ENCODE peak calls at places on chromosomes 13 and 19, in five cellular contexts. One of them, this sample, is unnamed.

GRCh38 chr13:78334059-78334458 is 269.3 kb downstream of the POU4F1 start:
- DNase-seq in suprapubic skin: no peak
- DNase-seq in Peyer's patch: no peak
- DNase-seq in esophagus squamous epithelium: no peak
- DNase-seq in tibial nerve: no peak
- DNase-seq in this sample: no peak

GRCh38 chr13:28657784-28658538 is 969 bp upstream of the POMP start:
- DNase-seq in suprapubic skin: no peak
- DNase-seq in Peyer's patch: no peak
- DNase-seq in esophagus squamous epithelium: no peak
- DNase-seq in tibial nerve: no peak
- DNase-seq in this sample: no peak

GRCh38 chr13:51618626-51619025 is 34.4 kb downstream of the WDFY2 start:
- DNase-seq in suprapubic skin: no peak
- DNase-seq in Peyer's patch: no peak
- DNase-seq in esophagus squamous epithelium: no peak
- DNase-seq in tibial nerve: no peak
- DNase-seq in this sample: no peak

GRCh38 chr19:39796000-39796498 is 17.4 kb downstream of the LEUTX start:
- DNase-seq in suprapubic skin: no peak
- DNase-seq in Peyer's patch: no peak
- DNase-seq in esophagus squamous epithelium: no peak
- DNase-seq in tibial nerve: no peak
- DNase-seq in this sample: no peak

GRCh38 chr19:18386543-18387251 is 739 bp downstream of the GDF15 start:
- DNase-seq in suprapubic skin: no peak
- DNase-seq in Peyer's patch: no peak
- DNase-seq in esophagus squamous epithelium: no peak
- DNase-seq in tibial nerve: peak; percentile 54
- DNase-seq in this sample: peak; percentile 79

GRCh38 chr13:46129955-46130354 is 25.1 kb upstream of the CPB2 start:
- DNase-seq in suprapubic skin: no peak
- DNase-seq in Peyer's patch: no peak
- DNase-seq in esophagus squamous epithelium: no peak
- DNase-seq in tibial nerve: no peak
- DNase-seq in this sample: no peak

GRCh38 chr19:41323023-41323422 is 13.1 kb downstream of the CCDC97 start:
- DNase-seq in suprapubic skin: no peak
- DNase-seq in Peyer's patch: no peak
- DNase-seq in esophagus squamous epithelium: no peak
- DNase-seq in tibial nerve: no peak
- DNase-seq in this sample: peak; percentile 33

GRCh38 chr13:98026457-98026857 is 73.0 kb downstream of the IPO5 start:
- DNase-seq in suprapubic skin: no peak
- DNase-seq in Peyer's patch: no peak
- DNase-seq in esophagus squamous epithelium: no peak
- DNase-seq in tibial nerve: no peak
- DNase-seq in this sample: peak; percentile 81

GRCh38 chr13:42041017-42041683 is 7.3 kb upstream of the DGKH start:
- DNase-seq in suprapubic skin: no peak
- DNase-seq in Peyer's patch: peak; percentile 81
- DNase-seq in esophagus squamous epithelium: no peak
- DNase-seq in tibial nerve: peak; percentile 6
- DNase-seq in this sample: peak; percentile 70

GRCh38 chr13:42478531-42479156 is 95.3 kb upstream of the TNFSF11 start:
- DNase-seq in suprapubic skin: no peak
- DNase-seq in Peyer's patch: no peak
- DNase-seq in esophagus squamous epithelium: no peak
- DNase-seq in tibial nerve: no peak
- DNase-seq in this sample: no peak

GRCh38 chr13:107650081-107650701 is 565.1 kb downstream of the LIG4 start:
- DNase-seq in suprapubic skin: no peak
- DNase-seq in Peyer's patch: peak; percentile 58
- DNase-seq in esophagus squamous epithelium: no peak
- DNase-seq in tibial nerve: peak; percentile 33
- DNase-seq in this sample: peak; percentile 49

GRCh38 chr19:2251577-2252480 is 2.7 kb downstream of the AMH start:
- DNase-seq in suprapubic skin: no peak
- DNase-seq in Peyer's patch: no peak
- DNase-seq in esophagus squamous epithelium: no peak
- DNase-seq in tibial nerve: no peak
- DNase-seq in this sample: no peak
- H3K4me3 ChIP-seq in suprapubic skin: peak overlapping the region; percentile 37
- H3K4me3 ChIP-seq in Peyer's patch: peak overlapping the region; percentile 52
- H3K4me3 ChIP-seq in esophagus squamous epithelium: peak overlapping the region; percentile 26
- H3K4me3 ChIP-seq in tibial nerve: peak overlapping the region; percentile 25
- H3K4me3 ChIP-seq in this sample: no peak overlapping the region

GRCh38 chr19:32674959-32675719 is at the start of gene ANKRD27:
- DNase-seq in suprapubic skin: peak; percentile 99
- DNase-seq in Peyer's patch: peak; percentile 99
- DNase-seq in esophagus squamous epithelium: peak; percentile 91
- DNase-seq in tibial nerve: peak; percentile 97
- DNase-seq in this sample: peak; percentile 98

GRCh38 chr19:32673573-32673972 is 1.4 kb downstream of the ANKRD27 start:
- DNase-seq in suprapubic skin: no peak
- DNase-seq in Peyer's patch: no peak
- DNase-seq in esophagus squamous epithelium: no peak
- DNase-seq in tibial nerve: no peak
- DNase-seq in this sample: peak; percentile 37

GRCh38 chr19:32676186-32676894 is 692 bp downstream of the RGS9BP start:
- DNase-seq in suprapubic skin: no peak
- DNase-seq in Peyer's patch: peak; percentile 67
- DNase-seq in esophagus squamous epithelium: no peak
- DNase-seq in tibial nerve: no peak
- DNase-seq in this sample: no peak

GRCh38 chr19:32675720-32676185 is at the start of gene RGS9BP:
- DNase-seq in suprapubic skin: peak; percentile 92
- DNase-seq in Peyer's patch: peak; percentile 82
- DNase-seq in esophagus squamous epithelium: no peak
- DNase-seq in tibial nerve: peak; percentile 54
- DNase-seq in this sample: peak; percentile 85

GRCh38 chr19:32674153-32674958 is 624 bp downstream of the ANKRD27 start:
- DNase-seq in suprapubic skin: no peak
- DNase-seq in Peyer's patch: no peak
- DNase-seq in esophagus squamous epithelium: no peak
- DNase-seq in tibial nerve: no peak
- DNase-seq in this sample: no peak
- TF ChIP-seq POLR2A in suprapubic skin: no peak
- TF ChIP-seq POLR2A in Peyer's patch: no peak
- TF ChIP-seq POLR2A in esophagus squamous epithelium: no peak
- TF ChIP-seq POLR2A in tibial nerve: no peak
- TF ChIP-seq POLR2A in this sample: no peak

GRCh38 chr19:29714371-29714952 is 599 bp downstream of the C19orf12 start:
- DNase-seq in suprapubic skin: no peak
- DNase-seq in Peyer's patch: no peak
- DNase-seq in esophagus squamous epithelium: no peak
- DNase-seq in tibial nerve: no peak
- DNase-seq in this sample: no peak
- H3K4me1 ChIP-seq in suprapubic skin: peaks cover 31% of the 10 kb centered on the region
- H3K4me1 ChIP-seq in Peyer's patch: peaks cover 4% of the 10 kb centered on the region
- H3K4me1 ChIP-seq in esophagus squamous epithelium: peaks cover 23% of the 10 kb centered on the region
- H3K4me1 ChIP-seq in tibial nerve: peaks cover 29% of the 10 kb centered on the region
- H3K4me1 ChIP-seq in this sample: no peaks in the 10 kb centered on the region

DNA sequence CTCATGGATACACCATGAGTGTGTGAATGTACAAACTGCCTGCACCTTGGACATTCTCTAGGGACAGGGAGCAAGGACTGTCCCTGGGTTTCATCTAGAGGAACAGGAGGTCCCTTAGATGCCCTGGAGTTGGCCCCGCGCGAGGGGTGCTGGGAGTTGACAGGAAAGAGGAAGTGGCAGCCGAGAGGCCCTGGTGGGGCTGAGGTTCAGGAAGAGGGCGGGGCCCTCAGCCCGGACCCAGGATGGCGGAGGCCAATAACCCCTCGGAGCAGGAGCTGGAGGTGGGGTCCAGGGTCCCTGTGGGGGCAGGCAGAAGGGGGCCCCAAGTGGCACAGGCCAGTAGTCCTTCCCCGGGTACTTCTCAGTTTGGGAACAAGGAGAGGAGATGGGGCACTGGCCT is 6.9 kb downstream of the PKN1 start:
- DNase-seq in suprapubic skin: peak; percentile 91
- DNase-seq in Peyer's patch: peak; percentile 71
- DNase-seq in esophagus squamous epithelium: peak; percentile 61
- DNase-seq in tibial nerve: peak; percentile 55
- DNase-seq in this sample: peak; percentile 89
- H3K4me3 ChIP-seq in suprapubic skin: peak overlapping the region; percentile 32
- H3K4me3 ChIP-seq in Peyer's patch: peak overlapping the region; percentile 45
- H3K4me3 ChIP-seq in esophagus squamous epithelium: peak overlapping the region; percentile 38
- H3K4me3 ChIP-seq in tibial nerve: peak overlapping the region; percentile 33
- H3K4me3 ChIP-seq in this sample: no peak overlapping the region

DNA sequence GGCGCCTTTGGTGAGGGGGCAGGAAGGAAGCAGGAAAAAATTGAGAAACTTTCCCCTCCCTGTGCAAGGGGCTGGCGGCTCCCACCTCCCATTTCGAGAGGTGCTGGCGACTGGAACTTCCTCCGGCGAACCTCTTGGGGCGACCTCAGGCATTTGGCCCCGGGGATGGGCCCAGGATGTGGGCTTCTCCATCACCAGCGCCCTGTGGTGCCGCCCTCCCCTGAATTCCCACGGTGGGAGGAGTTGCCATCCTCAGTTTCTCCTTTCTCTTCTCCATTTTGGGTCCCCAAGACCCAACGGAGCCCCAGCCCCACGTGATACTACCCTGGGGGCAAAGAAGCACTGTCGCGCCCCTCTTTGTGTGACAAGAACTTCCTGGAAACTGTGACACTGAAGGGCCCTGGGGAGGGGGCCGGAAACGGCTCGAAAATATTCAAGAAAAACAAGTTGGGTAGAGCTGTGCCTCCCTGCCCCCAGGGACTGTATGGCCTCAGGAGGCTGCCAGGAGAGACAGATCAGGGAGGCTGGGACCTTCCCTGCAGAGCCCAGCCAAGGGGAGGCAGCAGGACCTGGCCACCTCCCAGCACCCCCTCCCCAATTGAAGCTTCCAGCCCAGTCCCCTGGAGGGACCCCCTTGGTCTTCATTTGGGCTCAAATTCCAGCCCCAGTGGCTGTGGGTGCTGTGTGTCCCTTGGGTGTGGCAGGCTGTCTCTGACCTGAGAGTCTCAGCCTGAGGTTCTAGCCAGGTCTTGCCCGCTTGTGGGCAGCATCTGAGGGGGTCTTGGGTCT is 16.2 kb upstream of the AP1M2 start:
- DNase-seq in suprapubic skin: peak; percentile 81
- DNase-seq in Peyer's patch: peak; percentile 51
- DNase-seq in esophagus squamous epithelium: peak; percentile 33
- DNase-seq in tibial nerve: no peak
- DNase-seq in this sample: peak; percentile 60
- TF ChIP-seq POLR2A in suprapubic skin: no peak
- TF ChIP-seq POLR2A in Peyer's patch: no peak
- TF ChIP-seq POLR2A in esophagus squamous epithelium: no peak
- TF ChIP-seq POLR2A in tibial nerve: no peak
- TF ChIP-seq POLR2A in this sample: no peak

GRCh38 chr13:40613192-40613818 is 53.1 kb downstream of the FOXO1 start:
- DNase-seq in suprapubic skin: no peak
- DNase-seq in Peyer's patch: no peak
- DNase-seq in esophagus squamous epithelium: no peak
- DNase-seq in tibial nerve: no peak
- DNase-seq in this sample: no peak
- H3K4me1 ChIP-seq in suprapubic skin: peaks cover 36% of the 10 kb centered on the region
- H3K4me1 ChIP-seq in Peyer's patch: no peaks in the 10 kb centered on the region
- H3K4me1 ChIP-seq in esophagus squamous epithelium: peaks cover 12% of the 10 kb centered on the region
- H3K4me1 ChIP-seq in tibial nerve: peaks cover 31% of the 10 kb centered on the region
- H3K4me1 ChIP-seq in this sample: peaks cover 42% of the 10 kb centered on the region

GRCh38 chr13:48318714-48319457 is 15.3 kb downstream of the RB1 start:
- DNase-seq in suprapubic skin: no peak
- DNase-seq in Peyer's patch: peak; percentile 62
- DNase-seq in esophagus squamous epithelium: no peak
- DNase-seq in tibial nerve: no peak
- DNase-seq in this sample: no peak

GRCh38 chr13:48319458-48320395 is 16.2 kb downstream of the RB1 start:
- DNase-seq in suprapubic skin: no peak
- DNase-seq in Peyer's patch: peak; percentile 58
- DNase-seq in esophagus squamous epithelium: no peak
- DNase-seq in tibial nerve: no peak
- DNase-seq in this sample: no peak

GRCh38 chr13:48320906-48321510 is 17.5 kb downstream of the RB1 start:
- DNase-seq in suprapubic skin: no peak
- DNase-seq in Peyer's patch: no peak
- DNase-seq in esophagus squamous epithelium: no peak
- DNase-seq in tibial nerve: no peak
- DNase-seq in this sample: no peak

GRCh38 chr13:48322294-48322693 is 18.7 kb downstream of the RB1 start:
- DNase-seq in suprapubic skin: no peak
- DNase-seq in Peyer's patch: no peak
- DNase-seq in esophagus squamous epithelium: no peak
- DNase-seq in tibial nerve: no peak
- DNase-seq in this sample: no peak

DNA sequence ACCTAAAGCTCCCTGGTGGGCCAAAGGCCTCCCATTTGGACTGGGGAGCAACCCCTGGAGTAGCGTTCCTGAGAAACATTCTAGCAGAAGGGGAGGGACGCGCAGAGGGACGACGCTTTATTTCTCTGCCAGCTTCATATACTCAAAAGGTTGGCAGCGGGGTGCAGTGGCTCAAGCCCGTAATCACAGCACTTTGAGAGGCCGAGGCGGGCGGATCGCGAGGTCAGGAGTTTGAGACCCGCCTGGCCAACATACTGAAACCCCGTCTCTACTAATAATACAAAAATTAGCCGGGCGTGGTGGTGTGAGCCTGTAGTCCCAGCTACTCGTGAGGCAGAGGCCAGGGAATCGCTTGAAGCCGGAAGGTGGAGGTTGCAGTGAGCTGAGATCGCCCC is 16.8 kb downstream of the RB1 start:
- DNase-seq in suprapubic skin: no peak
- DNase-seq in Peyer's patch: no peak
- DNase-seq in esophagus squamous epithelium: no peak
- DNase-seq in tibial nerve: no peak
- DNase-seq in this sample: no peak
- H3K4me3 ChIP-seq in suprapubic skin: peak overlapping the region; percentile 41
- H3K4me3 ChIP-seq in Peyer's patch: peak overlapping the region; percentile 15
- H3K4me3 ChIP-seq in esophagus squamous epithelium: peak overlapping the region; percentile 32
- H3K4me3 ChIP-seq in tibial nerve: peak overlapping the region; percentile 31
- H3K4me3 ChIP-seq in this sample: no peak overlapping the region

DNA sequence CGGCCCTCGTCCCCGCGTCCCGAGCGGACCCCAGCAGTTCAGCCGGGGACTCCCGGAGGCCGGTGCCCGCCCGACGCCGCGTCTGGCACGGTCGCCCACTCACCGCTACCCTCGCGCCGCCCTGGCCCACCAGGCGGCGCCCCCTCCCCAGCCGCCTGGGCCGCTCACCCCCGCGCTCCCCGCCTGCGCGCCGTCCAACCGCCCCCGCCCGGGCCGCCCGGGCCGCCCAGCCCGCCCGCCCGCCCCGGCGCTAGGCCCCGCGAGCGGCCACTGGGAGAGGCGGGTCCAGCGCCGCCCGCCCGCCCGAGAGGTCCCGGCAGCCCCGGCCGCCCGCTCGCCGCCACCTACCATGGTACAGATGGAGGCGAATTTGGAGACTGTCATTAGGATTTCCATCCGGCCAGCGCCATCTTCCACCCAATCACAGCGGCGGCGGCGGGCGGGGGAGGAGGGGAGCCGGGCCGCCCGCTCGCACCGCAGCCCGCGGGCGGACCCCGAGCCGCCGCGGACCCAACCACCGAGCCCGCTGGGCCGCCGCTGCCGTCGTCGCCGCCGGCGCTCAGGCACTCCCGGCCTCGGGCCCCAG is at the start of gene USP12:
- DNase-seq in suprapubic skin: peak; percentile 78
- DNase-seq in Peyer's patch: no peak
- DNase-seq in esophagus squamous epithelium: no peak
- DNase-seq in tibial nerve: peak; percentile 14
- DNase-seq in this sample: peak; percentile 55
- TF ChIP-seq POLR2A in suprapubic skin: peak; percentile 15
- TF ChIP-seq POLR2A in Peyer's patch: peak; percentile 76
- TF ChIP-seq POLR2A in esophagus squamous epithelium: no peak
- TF ChIP-seq POLR2A in tibial nerve: peak; percentile 46
- TF ChIP-seq POLR2A in this sample: peak; percentile 71